ENCODE peak calls at places on chromosomes 5 and 9, in seven cellular contexts. H is stimulated activated CD4-positive, alpha-beta T cell treated with anti-CD3 and anti-CD28 coated beads, Interleukin-1b, Interleukin-23, amount 100 ng/mL, for 1 hour; K is cardiac muscle cell; W is nephron progenitor cell; S is AG10803; D is NCI-H510A treated with DMSO at 0.1 percent for 48 hours; Q is neuronal stem cell. M is an unnamed sample.

GRCh38 chr5:174533127-174533453 is 191.3 kb upstream of the MSX2 start:
- DNase-seq in H (no peak), K (no peak), W (no peak), S (no peak), D (no peak), Q (no peak), M (peak)

GRCh38 chr5:135561266-135561665 is 17.5 kb downstream of the CXCL14 start:
- DNase-seq in H (no peak), K (no peak), W (no peak), S (no peak), D (no peak), Q (no peak), M (no peak)

GRCh38 chr5:87007737-87008136 is 259.9 kb upstream of the RASA1 start:
- DNase-seq in H (no peak), K (peak), W (no peak), S (no peak), D (no peak), Q (no peak), M (no peak)

GRCh38 chr5:44919560-44919959 is 110.8 kb downstream of the MRPS30 start:
- DNase-seq in H (no peak), K (no peak), W (no peak), S (no peak), D (no peak), Q (no peak), M (no peak)

GRCh38 chr5:107874810-107875209 is 204.1 kb upstream of the EFNA5 start:
- DNase-seq in H (no peak), K (no peak), W (no peak), S (no peak), D (no peak), Q (no peak), M (no peak)

GRCh38 chr9:128285033-128285784 is 9.1 kb downstream of the SWI5 start:
- DNase-seq in H (no peak), K (no peak), W (no peak), S (no peak), D (no peak), Q (no peak), M (no peak)

GRCh38 chr5:34923694-34924461 is 5.5 kb upstream of the DNAJC21 start:
- DNase-seq in H (no peak), K (peak), W (no peak), S (peak), D (no peak), Q (no peak), M (peak)

GRCh38 chr5:158463188-158463587 is 604.2 kb upstream of the CLINT1 start:
- DNase-seq in H (no peak), K (no peak), W (no peak), S (peak), D (no peak), Q (no peak), M (no peak)

M was measured in trophoblast cell.